ENCODE peak calls at places on chromosomes 5 and 9, in four cellular contexts. J is HepG2, E is stomach, A is H1. P is an unnamed sample.

GRCh38 chr5:131163315-131164119 is 1.5 kb downstream of the HINT1 start:
- DNase-seq in J (peak), E (no peak), A (no peak), P (no peak)

GRCh38 chr9:77575785-77576184 is 72.3 kb downstream of the GNA14 start:
- DNase-seq in J (no peak), E (no peak), A (no peak), P (peak)

GRCh38 chr5:56525117-56525516 is 290.2 kb upstream of the MAP3K1 start:
- DNase-seq in J (no peak), E (peak), A (no peak), P (no peak)

GRCh38 chr9:133880851-133881634 is 111.1 kb downstream of the VAV2 start:
- DNase-seq in J (no peak), E (no peak), A (no peak), P (no peak)

GRCh38 chr5:14760548-14761002 is 96.1 kb downstream of the OTULIN start:
- DNase-seq in J (peak), E (no peak), A (no peak), P (no peak)

GRCh38 chr5:149470942-149471341 is 80.3 kb downstream of the CSNK1A1 start:
- DNase-seq in J (no peak), E (no peak), A (no peak), P (no peak)

GRCh38 chr5:143986567-143987242 is 174.7 kb downstream of the HMHB1 start:
- DNase-seq in J (no peak), E (no peak), A (no peak), P (no peak)

GRCh38 chr5:146947181-146947941 is 68.8 kb upstream of the PPP2R2B start:
- DNase-seq in J (no peak), E (no peak), A (no peak), P (no peak)

GRCh38 chr9:87267701-87268100 is 230.0 kb upstream of the DAPK1 start:
- DNase-seq in J (no peak), E (no peak), A (no peak), P (no peak)

GRCh38 chr5:177472460-177473441 is 683 bp downstream of the DBN1 start:
- DNase-seq in J (peak), E (peak), A (no peak), P (no peak)

GRCh38 chr5:151022511-151023018 is 2.2 kb downstream of the GPX3 start:
- DNase-seq in J (no peak), E (no peak), A (no peak), P (no peak)

GRCh38 chr5:15585128-15585527 is 85.1 kb downstream of the FBXL7 start:
- DNase-seq in J (no peak), E (no peak), A (no peak), P (no peak)

GRCh38 chr9:113475992-113476391 is 12.5 kb downstream of the RGS3 start:
- DNase-seq in J (no peak), E (no peak), A (no peak), P (no peak)

GRCh38 chr9:87343816-87344438 is 153.7 kb upstream of the DAPK1 start:
- DNase-seq in J (no peak), E (no peak), A (no peak), P (no peak)

GRCh38 chr5:36875051-36875788 is 1.3 kb upstream of the NIPBL start:
- DNase-seq in J (peak), E (peak), A (no peak), P (no peak)

GRCh38 chr5:73424489-73425102 is 24.0 kb downstream of the FOXD1 start:
- DNase-seq in J (no peak), E (no peak), A (no peak), P (no peak)

GRCh38 chr9:71552480-71552879 is 215.8 kb downstream of the CEMIP2 start:
- DNase-seq in J (no peak), E (no peak), A (peak), P (no peak)

GRCh38 chr5:146024034-146024433 is 81.3 kb downstream of the PLAC8L1 start:
- DNase-seq in J (no peak), E (no peak), A (no peak), P (no peak)

GRCh38 chr9:13266172-13266571 is 13.3 kb downstream of the MPDZ start:
- DNase-seq in J (no peak), E (no peak), A (no peak), P (no peak)
- TF ChIP-seq POLR2AphosphoS5 in J (no peak), E (no peak), A (no peak), P (no peak)

DNA sequence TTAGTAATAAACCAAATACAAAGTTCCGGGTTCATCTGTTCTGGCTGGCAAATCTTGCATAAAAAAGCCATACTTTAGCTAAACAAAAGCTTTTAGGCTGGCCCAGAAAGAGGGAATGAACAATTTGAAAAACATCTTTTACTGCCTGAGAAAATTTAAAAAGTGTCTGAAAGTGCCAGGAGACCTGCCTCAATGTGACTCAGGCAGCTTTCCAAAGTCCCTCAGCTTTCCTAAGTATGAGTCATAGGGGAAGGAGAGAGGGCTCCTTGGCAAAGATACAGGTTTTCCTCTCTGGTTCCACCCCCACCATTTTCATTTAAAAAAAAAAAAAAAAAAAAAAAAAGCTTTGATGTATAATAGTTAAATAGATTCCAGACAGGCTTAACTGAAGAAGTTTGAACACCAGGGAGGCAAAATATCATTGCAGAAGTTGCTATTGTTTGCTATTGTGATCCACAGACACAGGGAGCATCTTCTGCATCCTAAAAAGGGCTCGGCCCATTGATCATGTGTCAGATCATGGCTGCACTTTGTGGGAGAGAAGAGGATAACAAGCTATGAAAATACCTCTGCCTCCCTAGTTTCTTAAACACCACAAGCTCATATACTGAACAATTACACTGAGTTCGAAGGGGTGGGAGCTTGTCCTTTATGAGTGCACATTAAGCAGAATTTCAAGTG is 71.5 kb downstream of the MRPS27 start:
- DNase-seq in J (no peak), E (no peak), A (no peak), P (peak)
- TF ChIP-seq POLR2AphosphoS5 in J (no peak), E (no peak), A (no peak), P (no peak)

GRCh38 chr5:321726-322251 is 275 bp downstream of the AHRR start:
- DNase-seq in J (no peak), E (no peak), A (no peak), P (no peak)

GRCh38 chr5:318931-319601 is 2.4 kb upstream of the AHRR start:
- DNase-seq in J (peak), E (no peak), A (no peak), P (no peak)

GRCh38 chr5:322281-322941 is 897 bp downstream of the AHRR start:
- DNase-seq in J (no peak), E (no peak), A (no peak), P (no peak)

GRCh38 chr5:321233-321725 is at the start of gene AHRR:
- DNase-seq in J (peak), E (peak), A (no peak), P (no peak)

GRCh38 chr5:320524-321232 is 836 bp upstream of the AHRR start:
- DNase-seq in J (no peak), E (no peak), A (no peak), P (no peak)
- TF ChIP-seq POLR2AphosphoS5 in J (no peak), E (no peak), A (no peak), P (no peak)

GRCh38 chr5:17219006-17219422 is 1.6 kb downstream of the BASP1 start:
- DNase-seq in J (no peak), E (no peak), A (no peak), P (no peak)
- TF ChIP-seq POLR2AphosphoS5 in J (no peak), E (no peak), A (no peak), P (no peak)

GRCh38 chr9:125475385-125475784 is 213.8 kb downstream of the GAPVD1 start:
- DNase-seq in J (no peak), E (peak), A (no peak), P (no peak)

GRCh38 chr9:125476645-125477044 is 215.0 kb downstream of the GAPVD1 start:
- DNase-seq in J (peak), E (no peak), A (no peak), P (no peak)

GRCh38 chr9:125470767-125471580 is 209.3 kb downstream of the GAPVD1 start:
- DNase-seq in J (no peak), E (no peak), A (no peak), P (no peak)

GRCh38 chr9:125472562-125472925 is 210.9 kb downstream of the GAPVD1 start:
- DNase-seq in J (no peak), E (no peak), A (no peak), P (no peak)

DNA sequence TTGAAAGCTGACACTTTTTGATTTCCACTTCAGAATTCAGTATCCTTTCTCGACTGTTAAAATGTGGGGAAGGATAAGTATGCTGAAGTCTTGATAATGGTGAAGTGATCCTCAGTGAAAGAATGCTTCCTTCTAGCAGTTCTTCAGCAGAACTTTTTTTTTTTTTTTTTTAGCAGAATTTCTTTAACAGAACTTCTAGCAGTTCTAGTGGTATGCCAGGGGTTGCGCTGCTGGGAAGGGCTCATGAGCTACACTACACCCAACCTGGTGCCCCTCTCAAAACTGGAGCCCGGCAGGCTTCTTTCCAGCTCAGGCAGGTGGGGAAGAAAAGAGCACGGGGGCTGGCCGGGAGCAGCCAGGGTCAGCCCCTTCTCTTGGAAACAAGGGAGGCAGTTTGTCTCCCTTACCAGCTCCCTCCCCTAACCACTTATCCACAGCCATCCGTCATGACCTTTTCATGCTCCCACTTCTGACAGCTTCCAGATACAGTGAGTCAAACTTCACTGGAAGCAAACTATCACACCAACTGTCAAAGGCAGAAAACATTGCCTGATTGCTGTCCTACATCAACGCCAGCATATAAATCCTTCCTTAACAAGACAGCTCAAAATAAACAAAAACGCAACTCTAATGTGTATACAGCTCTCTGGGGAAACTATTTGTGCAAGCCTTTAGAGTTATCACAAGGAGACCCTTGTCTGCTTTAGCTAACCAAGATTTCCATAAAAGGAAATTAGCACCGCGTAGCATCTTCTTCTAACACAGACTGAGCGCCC is 211.5 kb downstream of the GAPVD1 start:
- DNase-seq in J (peak), E (no peak), A (no peak), P (no peak)
- TF ChIP-seq POLR2AphosphoS5 in J (no peak), E (no peak), A (no peak), P (no peak)

GRCh38 chr5:16921246-16921645 is 14.8 kb downstream of the MYO10 start:
- DNase-seq in J (no peak), E (no peak), A (no peak), P (no peak)

GRCh38 chr5:16916262-16916878 is 19.7 kb downstream of the MYO10 start:
- DNase-seq in J (no peak), E (no peak), A (no peak), P (no peak)

GRCh38 chr5:16918891-16919671 is 17.0 kb downstream of the MYO10 start:
- DNase-seq in J (no peak), E (no peak), A (no peak), P (no peak)

GRCh38 chr5:16920109-16920816 is 15.8 kb downstream of the MYO10 start:
- DNase-seq in J (no peak), E (peak), A (no peak), P (no peak)

DNA sequence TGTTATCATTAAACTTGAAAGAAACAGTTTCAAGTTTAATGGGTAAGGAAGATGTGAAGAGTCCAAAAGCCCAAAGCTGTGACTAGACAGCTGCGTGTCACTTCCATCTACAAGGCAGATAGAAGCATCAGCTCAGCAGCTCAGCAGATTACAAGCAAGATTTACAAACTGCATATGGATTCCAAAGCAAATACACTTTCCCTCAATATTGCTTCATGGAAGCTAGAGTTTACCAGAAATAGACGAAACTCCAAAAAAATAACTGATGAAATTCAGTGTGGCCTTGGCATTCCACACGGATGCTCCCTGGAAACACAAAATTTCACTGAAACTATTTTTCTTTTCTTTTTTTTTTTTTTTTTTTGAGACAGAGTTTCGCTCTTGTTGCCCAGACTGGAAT is 17.9 kb downstream of the MYO10 start:
- DNase-seq in J (no peak), E (no peak), A (no peak), P (no peak)
- TF ChIP-seq POLR2AphosphoS5 in J (no peak), E (no peak), A (no peak), P (no peak)

P was measured in SK-N-MC.